ENCODE peak calls at places on chromosome 13, in seven cellular contexts. Y is neuronal stem cell, V is uterus, E is aorta, J is lower leg skin, D is left ventricle myocardium inferior, T is upper lobe of left lung. H is an unnamed sample.

GRCh38 chr13:114079601-114080536 is 52.6 kb downstream of the RASA3 start:
- DNase-seq in Y (no peak), V (peak), E (peak), J (peak), D (peak), T (peak), H (no peak)

GRCh38 chr13:114222461-114222968 is 12.2 kb upstream of the CDC16 start:
- DNase-seq in Y (no peak), V (no peak), E (peak), J (no peak), D (no peak), T (peak), H (no peak)

GRCh38 chr13:28349901-28350654 is 144.8 kb downstream of the FLT1 start:
- DNase-seq in Y (no peak), V (no peak), E (no peak), J (no peak), D (no peak), T (no peak), H (no peak)

GRCh38 chr13:107873908-107874307 is 341.4 kb downstream of the LIG4 start:
- DNase-seq in Y (no peak), V (no peak), E (no peak), J (no peak), D (no peak), T (no peak), H (no peak)

GRCh38 chr13:98201178-98201577 is 24.1 kb upstream of the RNF113B start:
- DNase-seq in Y (no peak), V (no peak), E (no peak), J (no peak), D (no peak), T (no peak), H (no peak)

GRCh38 chr13:105207586-105208293 is 1327.7 kb downstream of the EFNB2 start:
- DNase-seq in Y (no peak), V (no peak), E (no peak), J (no peak), D (no peak), T (no peak), H (no peak)

GRCh38 chr13:40635315-40635995 is 31.0 kb downstream of the FOXO1 start:
- DNase-seq in Y (no peak), V (no peak), E (no peak), J (no peak), D (no peak), T (no peak), H (no peak)

GRCh38 chr13:48318014-48318713 is 14.6 kb downstream of the RB1 start:
- DNase-seq in Y (no peak), V (no peak), E (peak), J (peak), D (peak), T (peak), H (no peak)

GRCh38 chr13:79675931-79676658 is 195.1 kb downstream of the NDFIP2 start:
- DNase-seq in Y (no peak), V (no peak), E (no peak), J (no peak), D (no peak), T (no peak), H (no peak)

GRCh38 chr13:39951301-39951700 is 295.8 kb downstream of the COG6 start:
- DNase-seq in Y (no peak), V (no peak), E (no peak), J (no peak), D (no peak), T (no peak), H (no peak)

GRCh38 chr13:72246396-72246795 is 379.4 kb upstream of the DACH1 start:
- DNase-seq in Y (no peak), V (no peak), E (no peak), J (no peak), D (no peak), T (no peak), H (no peak)

GRCh38 chr13:28497143-28497876 is 2.4 kb upstream of the FLT1 start:
- DNase-seq in Y (no peak), V (no peak), E (no peak), J (no peak), D (no peak), T (no peak), H (no peak)

GRCh38 chr13:23450340-23451046 is 17.0 kb upstream of the SACS start:
- DNase-seq in Y (no peak), V (no peak), E (no peak), J (no peak), D (no peak), T (no peak), H (no peak)

GRCh38 chr13:66162470-66162869 is 1067.7 kb downstream of the PCDH9 start:
- DNase-seq in Y (no peak), V (no peak), E (no peak), J (no peak), D (no peak), T (no peak), H (no peak)

GRCh38 chr13:62130016-62130970 is 714.6 kb upstream of the PCDH20 start:
- DNase-seq in Y (peak), V (no peak), E (no peak), J (no peak), D (no peak), T (no peak), H (no peak)

GRCh38 chr13:37484056-37484455 is 114.5 kb downstream of the POSTN start:
- DNase-seq in Y (no peak), V (no peak), E (no peak), J (no peak), D (no peak), T (no peak), H (no peak)

GRCh38 chr13:95256086-95256485 is 45.2 kb downstream of the ABCC4 start:
- DNase-seq in Y (no peak), V (no peak), E (no peak), J (no peak), D (no peak), T (no peak), H (peak)

GRCh38 chr13:48437381-48437780 is 24.5 kb upstream of the LPAR6 start:
- DNase-seq in Y (no peak), V (peak), E (peak), J (peak), D (peak), T (no peak), H (peak)

GRCh38 chr13:97116754-97117153 is 105.4 kb upstream of the MBNL2 start:
- DNase-seq in Y (no peak), V (peak), E (no peak), J (no peak), D (no peak), T (no peak), H (peak)

GRCh38 chr13:110583178-110583865 is 21.8 kb upstream of the RAB20 start:
- DNase-seq in Y (no peak), V (no peak), E (no peak), J (no peak), D (no peak), T (no peak), H (no peak)

GRCh38 chr13:20197361-20197834 is 4.7 kb upstream of the GJB2 start:
- DNase-seq in Y (peak), V (no peak), E (no peak), J (no peak), D (no peak), T (no peak), H (peak)

GRCh38 chr13:61612192-61612591 is 196.5 kb upstream of the PCDH20 start:
- DNase-seq in Y (no peak), V (no peak), E (no peak), J (no peak), D (no peak), T (no peak), H (no peak)

GRCh38 chr13:34620073-34620858 is 321.8 kb upstream of the NBEA start:
- DNase-seq in Y (no peak), V (no peak), E (no peak), J (no peak), D (no peak), T (no peak), H (no peak)

DNA sequence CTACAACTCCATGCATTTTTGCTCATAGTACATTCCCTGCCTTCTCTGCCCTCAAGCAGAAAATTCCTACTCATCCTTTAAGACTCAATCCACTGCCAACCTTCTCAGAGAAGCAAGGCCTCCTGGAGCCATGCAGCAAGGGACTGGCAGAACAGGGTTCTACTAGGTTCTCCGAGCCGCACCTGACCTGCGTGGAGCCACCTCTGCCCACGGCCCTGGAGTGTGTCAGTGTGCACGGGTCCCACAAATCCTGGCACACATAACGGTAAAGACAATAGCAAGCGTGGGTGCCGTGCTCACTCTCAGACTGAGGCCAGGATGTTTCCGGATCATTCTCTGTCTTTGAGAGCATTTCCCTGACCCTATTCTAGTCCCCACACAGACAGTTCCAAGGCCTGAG is 30.0 kb downstream of the SOX1 start:
- DNase-seq in Y (no peak), V (no peak), E (no peak), J (no peak), D (no peak), T (no peak), H (no peak)
- H3K4me3 ChIP-seq in Y (no peak), V (no peak), E (no peak), J (no peak), D (no peak), T (no peak), H (no peak)

GRCh38 chr13:78658630-78659449 is at the start of gene OBI1:
- DNase-seq in Y (peak), V (peak), E (peak), J (peak), D (peak), T (peak), H (peak)

GRCh38 chr13:78660130-78660857 is 1.3 kb upstream of the OBI1 start:
- DNase-seq in Y (no peak), V (no peak), E (peak), J (no peak), D (no peak), T (no peak), H (no peak)

GRCh38 chr13:78657699-78658629 is 991 bp downstream of the OBI1 start:
- DNase-seq in Y (peak), V (no peak), E (no peak), J (no peak), D (no peak), T (no peak), H (no peak)

GRCh38 chr13:78662467-78662866 is 3.5 kb upstream of the OBI1 start:
- DNase-seq in Y (no peak), V (no peak), E (no peak), J (no peak), D (no peak), T (no peak), H (no peak)

DNA sequence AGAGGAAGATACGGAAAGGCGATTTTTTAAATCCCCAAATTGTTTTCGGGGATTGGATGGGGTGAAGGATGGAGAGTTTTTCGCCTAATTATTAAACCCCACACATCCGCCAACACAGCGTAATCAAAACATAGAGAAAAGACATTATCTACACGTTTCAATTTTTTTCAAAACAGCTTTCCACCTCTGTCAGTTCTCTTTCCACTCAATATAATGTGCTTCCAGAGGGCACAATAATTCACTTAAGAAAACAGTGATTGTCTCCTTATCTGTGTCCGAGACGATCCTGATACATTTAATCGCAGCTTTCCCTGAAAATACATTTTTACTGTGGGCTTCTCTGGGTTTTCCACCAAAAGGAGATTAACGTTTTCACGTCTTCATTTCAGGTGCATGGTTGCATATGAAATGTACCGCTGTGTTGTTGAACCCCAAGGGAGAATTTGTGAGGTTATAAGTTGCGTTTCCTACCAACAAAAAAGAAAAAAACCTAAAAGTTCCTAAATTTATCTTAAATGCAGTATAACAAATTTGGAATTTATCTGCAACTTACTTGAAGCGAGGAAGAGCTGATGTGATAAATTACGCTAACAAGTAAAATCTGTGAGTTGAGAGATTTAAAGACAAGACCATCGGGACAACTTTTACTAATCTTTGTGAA is 625 bp upstream of the OBI1 start:
- DNase-seq in Y (no peak), V (no peak), E (no peak), J (no peak), D (no peak), T (no peak), H (no peak)
- H3K4me3 ChIP-seq in Y (no peak), V (peak), E (peak), J (peak), D (peak), T (peak), H (peak)

DNA sequence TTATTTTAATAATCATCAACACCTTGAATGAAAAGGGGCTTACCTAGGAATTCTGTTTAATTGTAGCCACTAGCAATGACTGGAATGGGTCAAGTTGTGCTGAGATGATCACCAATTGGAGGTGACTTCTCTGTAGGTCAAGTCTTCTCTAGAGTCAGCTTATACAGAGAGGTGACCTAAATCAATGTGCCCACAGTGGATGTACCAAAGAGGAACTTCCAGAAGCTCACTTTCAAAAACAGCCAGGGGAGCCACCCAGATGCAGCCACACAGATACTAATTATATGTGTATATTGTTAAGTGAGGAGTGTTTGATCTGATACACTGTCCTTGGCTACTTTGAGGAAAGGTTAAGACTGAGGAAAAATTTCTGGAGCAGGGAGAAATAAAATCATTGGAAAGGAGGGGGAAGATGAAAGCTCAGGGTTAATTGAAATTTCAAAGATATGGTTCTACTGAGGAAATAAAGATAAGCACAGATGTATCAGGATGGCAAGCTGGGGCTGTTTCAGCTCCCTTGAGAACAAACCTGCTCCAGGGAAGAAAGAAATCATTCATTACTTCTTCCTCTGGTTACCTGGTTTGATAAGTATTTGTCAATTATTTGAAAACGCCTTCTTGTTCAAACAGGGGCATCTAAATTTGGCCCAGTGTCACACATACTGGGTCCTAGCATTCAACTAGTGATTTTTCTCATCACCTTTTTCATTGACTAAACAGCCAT is 5.1 kb downstream of the GPR183 start:
- DNase-seq in Y (no peak), V (no peak), E (no peak), J (no peak), D (no peak), T (no peak), H (no peak)
- H3K4me3 ChIP-seq in Y (no peak), V (no peak), E (no peak), J (no peak), D (no peak), T (no peak), H (no peak)

GRCh38 chr13:41791056-41791455 is 169.9 kb downstream of the VWA8 start:
- DNase-seq in Y (no peak), V (no peak), E (no peak), J (no peak), D (no peak), T (no peak), H (no peak)

GRCh38 chr13:41785402-41786142 is 175.3 kb downstream of the VWA8 start:
- DNase-seq in Y (no peak), V (no peak), E (no peak), J (no peak), D (no peak), T (no peak), H (no peak)

GRCh38 chr13:41788552-41788951 is 172.4 kb downstream of the VWA8 start:
- DNase-seq in Y (no peak), V (no peak), E (no peak), J (no peak), D (no peak), T (no peak), H (no peak)
- H3K4me3 ChIP-seq in Y (no peak), V (no peak), E (no peak), J (no peak), D (no peak), T (no peak), H (no peak)

GRCh38 chr13:42395066-42395821 is 123.3 kb downstream of the AKAP11 start:
- DNase-seq in Y (no peak), V (no peak), E (no peak), J (no peak), D (no peak), T (peak), H (no peak)
- H3K4me3 ChIP-seq in Y (no peak), V (no peak), E (no peak), J (no peak), D (no peak), T (no peak), H (no peak)

DNA sequence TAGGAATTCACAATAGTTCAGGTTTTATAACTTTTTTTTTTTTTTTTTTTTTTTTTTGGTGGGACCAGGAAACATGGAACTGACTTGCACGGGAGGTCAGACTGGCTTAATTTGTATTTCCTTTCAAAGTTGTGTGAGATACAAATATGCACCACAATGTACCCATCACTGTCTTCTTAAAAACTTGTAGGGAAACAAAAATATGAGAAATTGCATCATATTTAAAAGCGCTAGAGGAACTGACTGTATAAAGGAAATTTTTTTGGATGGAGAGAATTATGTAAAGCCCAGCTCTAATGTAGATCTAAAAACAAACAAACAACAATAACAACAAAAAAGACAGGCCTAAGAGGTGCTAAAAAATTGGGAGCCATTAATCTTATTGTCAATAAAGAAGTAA is 246.5 kb downstream of the DCT start:
- DNase-seq in Y (no peak), V (no peak), E (no peak), J (no peak), D (no peak), T (no peak), H (no peak)
- H3K4me3 ChIP-seq in Y (no peak), V (no peak), E (no peak), J (no peak), D (no peak), T (no peak), H (no peak)